ENCODE peak calls at places on chromosomes 2 and 18, in ten cellular contexts. L is HL-60; X is HCT116; P is CD4-positive, alpha-beta T cell; Z is GM13976; K is psoas muscle; O is cardiac muscle cell; B is AG09309; I is mesothelial cell of epicardium; Y is IMR-90. A is an unnamed sample.

GRCh38 chr2:150811259-150811912 is 323.9 kb upstream of the RND3 start:
- DNase-seq in L (no peak), X (no peak), P (no peak), Z (no peak), K (no peak), O (peak; percentile 52), B (peak; percentile 13), I (no peak), Y (peak; percentile 50), A (no peak)

GRCh38 chr18:22433960-22434359 is 16.2 kb upstream of the CTAGE1 start:
- DNase-seq in L (no peak), X (no peak), P (no peak), Z (no peak), K (no peak), O (peak; percentile 77), B (peak; percentile 64), I (no peak), Y (peak; percentile 17), A (no peak)

GRCh38 chr2:30262716-30263309 is 31.5 kb downstream of the LBH start:
- DNase-seq in L (no peak), X (no peak), P (no peak), Z (no peak), K (no peak), O (no peak), B (no peak), I (no peak), Y (no peak), A (no peak)

GRCh38 chr2:30147715-30148611 is 1.2 kb downstream of the YPEL5 start:
- DNase-seq in L (peak; percentile 56), X (no peak), P (peak; percentile 70), Z (peak; percentile 89), K (peak; percentile 90), O (peak; percentile 73), B (no peak), I (peak; percentile 89), Y (peak; percentile 40), A (peak; percentile 72)

GRCh38 chr2:211877061-211877460 is 661.5 kb downstream of the ERBB4 start:
- DNase-seq in L (no peak), X (no peak), P (no peak), Z (no peak), K (no peak), O (no peak), B (no peak), I (no peak), Y (peak; percentile 57), A (no peak)

GRCh38 chr2:42234056-42234455 is 64.9 kb downstream of the EML4 start:
- DNase-seq in L (no peak), X (no peak), P (no peak), Z (no peak), K (no peak), O (peak; percentile 75), B (peak; percentile 20), I (no peak), Y (peak; percentile 89), A (no peak)

GRCh38 chr2:203898697-203899096 is 31.1 kb downstream of the CTLA4 start:
- DNase-seq in L (no peak), X (no peak), P (no peak), Z (no peak), K (no peak), O (no peak), B (no peak), I (no peak), Y (no peak), A (no peak)

GRCh38 chr2:232389327-232389726 is 10.8 kb downstream of the ALPP start:
- DNase-seq in L (no peak), X (no peak), P (no peak), Z (no peak), K (no peak), O (peak; percentile 51), B (no peak), I (no peak), Y (peak; percentile 6), A (no peak)

DNA sequence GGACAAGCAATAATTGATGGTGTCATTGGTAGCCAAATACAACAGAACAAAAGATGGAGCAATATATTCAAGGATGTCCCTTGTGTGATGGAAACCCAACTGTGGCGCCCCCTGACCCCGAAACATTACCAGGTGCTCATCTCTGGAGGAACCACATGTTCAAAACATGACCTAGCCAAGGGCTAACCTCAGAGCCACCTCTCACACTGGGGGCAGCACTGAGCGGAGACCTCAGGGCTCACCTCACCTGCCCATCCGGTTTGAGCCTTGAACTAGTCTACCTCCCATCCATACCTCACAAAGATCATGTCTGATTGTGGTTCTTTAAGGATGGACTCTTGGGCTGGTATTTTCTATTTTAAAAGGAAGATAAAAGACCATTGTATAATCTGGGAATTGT is 314.4 kb upstream of the CDH7 start:
- DNase-seq in L (no peak), X (no peak), P (no peak), Z (no peak), K (no peak), O (no peak), B (no peak), I (no peak), Y (no peak), A (no peak)
- TF ChIP-seq CTCF in L (no peak), X (no peak), P (no peak), Z (no peak), K (no peak), O (no peak), B (no peak), I (no peak), Y (no peak), A (no peak)

GRCh38 chr2:65353046-65353445 is 79.4 kb downstream of the SPRED2 start:
- DNase-seq in L (no peak), X (no peak), P (no peak), Z (no peak), K (no peak), O (no peak), B (no peak), I (no peak), Y (no peak), A (no peak)

GRCh38 chr2:65351234-65351947 is 81.0 kb downstream of the SPRED2 start:
- DNase-seq in L (no peak), X (no peak), P (no peak), Z (no peak), K (no peak), O (peak; percentile 66), B (no peak), I (no peak), Y (peak; percentile 54), A (no peak)

GRCh38 chr2:65349863-65350262 is 82.5 kb downstream of the SPRED2 start:
- DNase-seq in L (no peak), X (no peak), P (no peak), Z (no peak), K (no peak), O (peak; percentile 80), B (no peak), I (peak; percentile 58), Y (peak; percentile 86), A (no peak)

GRCh38 chr2:65351948-65352595 is 80.3 kb downstream of the SPRED2 start:
- DNase-seq in L (no peak), X (no peak), P (no peak), Z (no peak), K (no peak), O (no peak), B (no peak), I (no peak), Y (no peak), A (no peak)

GRCh38 chr2:65350714-65351113 is 81.7 kb downstream of the SPRED2 start:
- DNase-seq in L (no peak), X (no peak), P (no peak), Z (peak; percentile 59), K (no peak), O (no peak), B (no peak), I (no peak), Y (no peak), A (no peak)
- TF ChIP-seq CTCF in L (no peak), X (peak; percentile 43), P (no peak), Z (no peak), K (no peak), O (peak; percentile 39), B (no peak), I (peak; percentile 52), Y (peak; percentile 22), A (peak; percentile 29)

DNA sequence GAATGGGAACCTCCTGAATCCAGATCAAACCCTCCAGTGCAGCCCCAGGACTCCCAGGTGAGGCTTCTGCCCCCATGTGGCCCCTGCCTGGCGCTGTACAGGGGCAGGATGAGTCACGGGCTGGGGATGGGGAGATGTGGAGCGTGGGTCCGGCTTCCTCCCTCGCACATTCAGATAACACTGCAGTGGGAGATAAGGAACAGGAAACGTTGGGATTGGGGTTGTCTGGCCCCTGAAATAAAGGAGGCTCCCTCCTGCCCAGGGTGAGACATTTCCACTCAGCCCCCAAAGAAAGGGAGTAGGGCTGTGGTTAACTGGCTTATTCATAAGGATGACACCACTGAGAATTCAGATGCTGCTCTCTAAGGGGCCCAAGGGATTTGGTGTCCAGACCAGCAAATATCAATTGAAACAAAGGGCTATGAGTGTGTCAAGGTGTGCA is 30.7 kb downstream of the IGFBP5 start:
- DNase-seq in L (no peak), X (no peak), P (no peak), Z (no peak), K (no peak), O (peak; percentile 58), B (no peak), I (no peak), Y (peak; percentile 45), A (no peak)
- TF ChIP-seq CTCF in L (no peak), X (peak; percentile 19), P (no peak), Z (peak; percentile 27), K (no peak), O (peak; percentile 32), B (peak; percentile 38), I (no peak), Y (peak; percentile 45), A (no peak)

GRCh38 chr2:234324151-234324550 is 172.7 kb downstream of the ARL4C start:
- DNase-seq in L (no peak), X (no peak), P (no peak), Z (no peak), K (no peak), O (no peak), B (no peak), I (no peak), Y (no peak), A (no peak)

GRCh38 chr2:234322766-234323465 is 174.0 kb downstream of the ARL4C start:
- DNase-seq in L (no peak), X (no peak), P (no peak), Z (no peak), K (no peak), O (no peak), B (no peak), I (no peak), Y (no peak), A (no peak)

GRCh38 chr2:234328444-234328990 is 168.4 kb downstream of the ARL4C start:
- DNase-seq in L (no peak), X (no peak), P (no peak), Z (no peak), K (no peak), O (no peak), B (no peak), I (no peak), Y (no peak), A (peak; percentile 20)

GRCh38 chr2:234329202-234329930 is 167.5 kb downstream of the ARL4C start:
- DNase-seq in L (no peak), X (no peak), P (no peak), Z (no peak), K (no peak), O (no peak), B (no peak), I (no peak), Y (peak; percentile 40), A (no peak)

DNA sequence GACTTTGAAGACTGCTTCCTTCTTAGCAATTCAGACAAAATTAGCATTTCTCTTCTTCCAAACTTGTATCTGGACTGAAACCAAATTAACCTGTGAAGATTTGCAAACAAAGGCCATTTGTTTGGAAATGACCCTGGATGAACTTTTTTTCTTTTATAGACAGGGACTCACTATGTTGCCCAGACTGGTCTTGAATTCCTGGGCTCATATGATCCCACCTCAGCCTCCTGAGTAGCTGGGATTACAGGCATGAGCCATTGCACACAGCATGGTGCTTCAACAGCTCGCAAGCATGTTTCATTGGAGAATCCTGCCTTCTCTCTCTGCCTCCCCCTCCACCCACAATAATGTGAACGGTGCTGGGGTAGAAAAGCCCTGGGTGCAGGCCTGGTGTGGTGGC is 170.2 kb downstream of the ARL4C start:
- DNase-seq in L (no peak), X (no peak), P (no peak), Z (no peak), K (no peak), O (no peak), B (no peak), I (no peak), Y (no peak), A (no peak)
- TF ChIP-seq CTCF in L (no peak), X (no peak), P (no peak), Z (no peak), K (no peak), O (no peak), B (no peak), I (no peak), Y (no peak), A (no peak)

A was measured in CD14-positive monocyte.